ENCODE peak calls at places on chromosomes 6 and 20, in nine cellular contexts. One of them, this sample, is unnamed.

GRCh38 chr6:135909737-135910387 is 58.4 kb downstream of the PDE7B start:
- DNase-seq in hepatocyte: peak
- DNase-seq in cardiac fibroblast: peak
- DNase-seq in SJSA1: no peak
- DNase-seq in tibial artery: no peak
- DNase-seq in lower lobe of right lung: no peak
- DNase-seq in HCT116: peak
- DNase-seq in astrocyte of the spinal cord: peak
- DNase-seq in adipocyte: peak
- DNase-seq in this sample: no peak

GRCh38 chr6:4920914-4921410 is 82.9 kb downstream of the RPP40 start:
- DNase-seq in adipocyte: no peak
- DNase-seq in HCT116: no peak
- DNase-seq in lower lobe of right lung: no peak
- DNase-seq in astrocyte of the spinal cord: no peak
- DNase-seq in hepatocyte: no peak
- DNase-seq in cardiac fibroblast: no peak
- DNase-seq in SJSA1: no peak
- DNase-seq in tibial artery: no peak
- DNase-seq in this sample: no peak

GRCh38 chr6:138105880-138106664 is 1.1 kb downstream of the PERP start:
- DNase-seq in cardiac fibroblast: no peak
- DNase-seq in SJSA1: peak
- DNase-seq in lower lobe of right lung: no peak
- DNase-seq in astrocyte of the spinal cord: peak
- DNase-seq in HCT116: no peak
- DNase-seq in adipocyte: peak
- DNase-seq in tibial artery: no peak
- DNase-seq in hepatocyte: peak
- DNase-seq in this sample: no peak

GRCh38 chr20:23873370-23874015 is 6.1 kb downstream of the CST5 start:
- DNase-seq in tibial artery: no peak
- DNase-seq in SJSA1: no peak
- DNase-seq in cardiac fibroblast: no peak
- DNase-seq in adipocyte: no peak
- DNase-seq in astrocyte of the spinal cord: no peak
- DNase-seq in lower lobe of right lung: no peak
- DNase-seq in hepatocyte: no peak
- DNase-seq in HCT116: no peak
- DNase-seq in this sample: no peak

GRCh38 chr20:2108987-2109386 is 7.4 kb downstream of the STK35 start:
- DNase-seq in astrocyte of the spinal cord: peak
- DNase-seq in cardiac fibroblast: peak
- DNase-seq in adipocyte: peak
- DNase-seq in hepatocyte: peak
- DNase-seq in lower lobe of right lung: no peak
- DNase-seq in tibial artery: no peak
- DNase-seq in HCT116: peak
- DNase-seq in SJSA1: peak
- DNase-seq in this sample: no peak

GRCh38 chr6:161038229-161039003 is 46.8 kb downstream of the MAP3K4 start:
- DNase-seq in lower lobe of right lung: no peak
- DNase-seq in hepatocyte: no peak
- DNase-seq in HCT116: peak
- DNase-seq in adipocyte: peak
- DNase-seq in SJSA1: peak
- DNase-seq in astrocyte of the spinal cord: peak
- DNase-seq in tibial artery: no peak
- DNase-seq in cardiac fibroblast: peak
- DNase-seq in this sample: peak

GRCh38 chr6:18990313-18990978 is 603.3 kb downstream of the RNF144B start:
- DNase-seq in HCT116: peak
- DNase-seq in adipocyte: peak
- DNase-seq in astrocyte of the spinal cord: peak
- DNase-seq in hepatocyte: peak
- DNase-seq in SJSA1: peak
- DNase-seq in tibial artery: no peak
- DNase-seq in lower lobe of right lung: peak
- DNase-seq in cardiac fibroblast: peak
- DNase-seq in this sample: no peak

GRCh38 chr6:88730602-88731001 is 232.8 kb downstream of the RNGTT start:
- DNase-seq in hepatocyte: no peak
- DNase-seq in astrocyte of the spinal cord: peak
- DNase-seq in cardiac fibroblast: peak
- DNase-seq in adipocyte: peak
- DNase-seq in tibial artery: no peak
- DNase-seq in SJSA1: peak
- DNase-seq in HCT116: no peak
- DNase-seq in lower lobe of right lung: no peak
- DNase-seq in this sample: peak

GRCh38 chr6:145733770-145734169 is 1.6 kb downstream of the EPM2A start:
- DNase-seq in hepatocyte: no peak
- DNase-seq in HCT116: no peak
- DNase-seq in cardiac fibroblast: no peak
- DNase-seq in adipocyte: peak
- DNase-seq in tibial artery: no peak
- DNase-seq in astrocyte of the spinal cord: no peak
- DNase-seq in lower lobe of right lung: no peak
- DNase-seq in SJSA1: peak
- DNase-seq in this sample: no peak

GRCh38 chr6:34463849-34464248 is 2.0 kb upstream of the PACSIN1 start:
- DNase-seq in adipocyte: no peak
- DNase-seq in SJSA1: no peak
- DNase-seq in astrocyte of the spinal cord: no peak
- DNase-seq in cardiac fibroblast: no peak
- DNase-seq in tibial artery: no peak
- DNase-seq in lower lobe of right lung: no peak
- DNase-seq in HCT116: no peak
- DNase-seq in hepatocyte: no peak
- DNase-seq in this sample: no peak

GRCh38 chr6:34466242-34467185 is 638 bp downstream of the PACSIN1 start:
- DNase-seq in HCT116: no peak
- DNase-seq in lower lobe of right lung: no peak
- DNase-seq in hepatocyte: no peak
- DNase-seq in cardiac fibroblast: no peak
- DNase-seq in SJSA1: no peak
- DNase-seq in adipocyte: no peak
- DNase-seq in astrocyte of the spinal cord: no peak
- DNase-seq in tibial artery: no peak
- DNase-seq in this sample: no peak

GRCh38 chr6:34463299-34463698 is 2.6 kb upstream of the PACSIN1 start:
- DNase-seq in hepatocyte: no peak
- DNase-seq in SJSA1: no peak
- DNase-seq in cardiac fibroblast: no peak
- DNase-seq in HCT116: no peak
- DNase-seq in tibial artery: no peak
- DNase-seq in adipocyte: no peak
- DNase-seq in lower lobe of right lung: no peak
- DNase-seq in astrocyte of the spinal cord: no peak
- DNase-seq in this sample: no peak

GRCh38 chr6:34468378-34468892 is 2.6 kb downstream of the PACSIN1 start:
- DNase-seq in cardiac fibroblast: no peak
- DNase-seq in hepatocyte: no peak
- DNase-seq in lower lobe of right lung: no peak
- DNase-seq in SJSA1: no peak
- DNase-seq in HCT116: no peak
- DNase-seq in tibial artery: no peak
- DNase-seq in astrocyte of the spinal cord: no peak
- DNase-seq in adipocyte: no peak
- DNase-seq in this sample: no peak

GRCh38 chr6:34465551-34466241 is at the start of gene PACSIN1:
- DNase-seq in tibial artery: no peak
- DNase-seq in astrocyte of the spinal cord: no peak
- DNase-seq in SJSA1: no peak
- DNase-seq in HCT116: no peak
- DNase-seq in adipocyte: no peak
- DNase-seq in cardiac fibroblast: no peak
- DNase-seq in hepatocyte: peak
- DNase-seq in lower lobe of right lung: no peak
- DNase-seq in this sample: no peak
- H3K4me3 ChIP-seq in tibial artery: peak
- H3K4me3 ChIP-seq in astrocyte of the spinal cord: no peak
- H3K4me3 ChIP-seq in SJSA1: no peak
- H3K4me3 ChIP-seq in HCT116: peak
- H3K4me3 ChIP-seq in adipocyte: no peak
- H3K4me3 ChIP-seq in cardiac fibroblast: peak
- H3K4me3 ChIP-seq in hepatocyte: peak
- H3K4me3 ChIP-seq in lower lobe of right lung: peak
- H3K4me3 ChIP-seq in this sample: peak

GRCh38 chr6:106614592-106615301 is 14.6 kb downstream of the RTN4IP1 start:
- DNase-seq in cardiac fibroblast: no peak
- DNase-seq in adipocyte: no peak
- DNase-seq in tibial artery: no peak
- DNase-seq in astrocyte of the spinal cord: no peak
- DNase-seq in HCT116: no peak
- DNase-seq in lower lobe of right lung: no peak
- DNase-seq in SJSA1: no peak
- DNase-seq in hepatocyte: no peak
- DNase-seq in this sample: no peak

GRCh38 chr6:106612956-106613516 is 16.3 kb downstream of the RTN4IP1 start:
- DNase-seq in lower lobe of right lung: no peak
- DNase-seq in cardiac fibroblast: no peak
- DNase-seq in astrocyte of the spinal cord: no peak
- DNase-seq in adipocyte: no peak
- DNase-seq in SJSA1: no peak
- DNase-seq in HCT116: no peak
- DNase-seq in tibial artery: no peak
- DNase-seq in hepatocyte: no peak
- DNase-seq in this sample: no peak

GRCh38 chr6:106611030-106611429 is 18.3 kb downstream of the RTN4IP1 start:
- DNase-seq in tibial artery: no peak
- DNase-seq in hepatocyte: no peak
- DNase-seq in astrocyte of the spinal cord: no peak
- DNase-seq in adipocyte: no peak
- DNase-seq in cardiac fibroblast: no peak
- DNase-seq in SJSA1: no peak
- DNase-seq in HCT116: no peak
- DNase-seq in lower lobe of right lung: no peak
- DNase-seq in this sample: no peak

GRCh38 chr6:106613590-106613989 is 15.7 kb downstream of the RTN4IP1 start:
- DNase-seq in SJSA1: no peak
- DNase-seq in lower lobe of right lung: no peak
- DNase-seq in adipocyte: no peak
- DNase-seq in cardiac fibroblast: no peak
- DNase-seq in tibial artery: no peak
- DNase-seq in hepatocyte: no peak
- DNase-seq in astrocyte of the spinal cord: no peak
- DNase-seq in HCT116: no peak
- DNase-seq in this sample: no peak

DNA sequence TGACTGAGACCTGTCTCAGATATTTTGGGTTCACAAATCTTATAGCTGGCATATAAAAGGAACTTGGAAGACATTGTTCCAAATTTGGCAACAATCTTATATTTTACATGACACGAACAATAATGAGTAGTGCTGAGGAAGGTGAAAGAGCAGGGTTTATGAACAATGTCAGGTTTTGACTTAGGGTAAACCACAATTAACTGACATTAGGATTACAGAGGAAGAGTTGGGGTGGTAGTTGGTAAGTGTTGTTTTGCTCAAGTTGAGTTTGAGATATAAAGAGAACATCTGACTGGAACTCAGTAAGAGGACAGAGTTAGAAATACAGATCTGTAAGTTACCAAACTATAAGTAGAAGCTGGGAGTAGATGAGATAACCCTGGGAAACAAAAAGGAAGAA is 15.2 kb downstream of the RTN4IP1 start:
- DNase-seq in SJSA1: no peak
- DNase-seq in hepatocyte: no peak
- DNase-seq in astrocyte of the spinal cord: no peak
- DNase-seq in lower lobe of right lung: no peak
- DNase-seq in HCT116: no peak
- DNase-seq in adipocyte: no peak
- DNase-seq in cardiac fibroblast: no peak
- DNase-seq in tibial artery: no peak
- DNase-seq in this sample: no peak
- H3K4me3 ChIP-seq in SJSA1: no peak
- H3K4me3 ChIP-seq in hepatocyte: no peak
- H3K4me3 ChIP-seq in astrocyte of the spinal cord: no peak
- H3K4me3 ChIP-seq in lower lobe of right lung: no peak
- H3K4me3 ChIP-seq in HCT116: no peak
- H3K4me3 ChIP-seq in adipocyte: no peak
- H3K4me3 ChIP-seq in cardiac fibroblast: no peak
- H3K4me3 ChIP-seq in tibial artery: no peak
- H3K4me3 ChIP-seq in this sample: no peak

GRCh38 chr6:26332408-26332807 is 32.6 kb upstream of the BTN3A2 start:
- DNase-seq in lower lobe of right lung: no peak
- DNase-seq in cardiac fibroblast: no peak
- DNase-seq in SJSA1: no peak
- DNase-seq in HCT116: no peak
- DNase-seq in adipocyte: no peak
- DNase-seq in astrocyte of the spinal cord: no peak
- DNase-seq in tibial artery: no peak
- DNase-seq in hepatocyte: no peak
- DNase-seq in this sample: no peak
- H3K4me3 ChIP-seq in lower lobe of right lung: no peak
- H3K4me3 ChIP-seq in cardiac fibroblast: no peak
- H3K4me3 ChIP-seq in SJSA1: no peak
- H3K4me3 ChIP-seq in HCT116: no peak
- H3K4me3 ChIP-seq in adipocyte: no peak
- H3K4me3 ChIP-seq in astrocyte of the spinal cord: peak
- H3K4me3 ChIP-seq in tibial artery: no peak
- H3K4me3 ChIP-seq in hepatocyte: no peak
- H3K4me3 ChIP-seq in this sample: no peak

GRCh38 chr20:62602550-62602949 is 39.8 kb upstream of the SLCO4A1 start:
- DNase-seq in cardiac fibroblast: no peak
- DNase-seq in tibial artery: no peak
- DNase-seq in HCT116: no peak
- DNase-seq in SJSA1: no peak
- DNase-seq in astrocyte of the spinal cord: no peak
- DNase-seq in lower lobe of right lung: peak
- DNase-seq in hepatocyte: no peak
- DNase-seq in adipocyte: no peak
- DNase-seq in this sample: no peak
- H3K4me3 ChIP-seq in cardiac fibroblast: no peak
- H3K4me3 ChIP-seq in tibial artery: no peak
- H3K4me3 ChIP-seq in HCT116: no peak
- H3K4me3 ChIP-seq in SJSA1: no peak
- H3K4me3 ChIP-seq in astrocyte of the spinal cord: no peak
- H3K4me3 ChIP-seq in lower lobe of right lung: peak
- H3K4me3 ChIP-seq in hepatocyte: no peak
- H3K4me3 ChIP-seq in adipocyte: no peak
- H3K4me3 ChIP-seq in this sample: no peak

GRCh38 chr20:38094968-38095689 is 61.6 kb downstream of the RPRD1B start:
- DNase-seq in tibial artery: no peak
- DNase-seq in SJSA1: no peak
- DNase-seq in hepatocyte: no peak
- DNase-seq in cardiac fibroblast: no peak
- DNase-seq in lower lobe of right lung: no peak
- DNase-seq in HCT116: no peak
- DNase-seq in astrocyte of the spinal cord: no peak
- DNase-seq in adipocyte: no peak
- DNase-seq in this sample: no peak
- H3K4me3 ChIP-seq in tibial artery: no peak
- H3K4me3 ChIP-seq in SJSA1: no peak
- H3K4me3 ChIP-seq in hepatocyte: no peak
- H3K4me3 ChIP-seq in cardiac fibroblast: no peak
- H3K4me3 ChIP-seq in lower lobe of right lung: no peak
- H3K4me3 ChIP-seq in HCT116: no peak
- H3K4me3 ChIP-seq in astrocyte of the spinal cord: no peak
- H3K4me3 ChIP-seq in adipocyte: no peak
- H3K4me3 ChIP-seq in this sample: no peak

This sample was measured in BJ.